ENCODE peak calls at places on chromosomes 13 and 19, in eight cellular contexts. One of them, this sample, is unnamed.

GRCh38 chr19:42419309-42419708 is 7.9 kb downstream of the LIPE start:
- DNase-seq in transverse colon: no peak
- DNase-seq in brain microvascular endothelial cell: no peak
- DNase-seq in IMR-90: no peak
- DNase-seq in fibroblast of lung: no peak
- DNase-seq in thoracic aorta: no peak
- DNase-seq in heart right ventricle: peak
- DNase-seq in tibial artery: no peak
- DNase-seq in this sample: no peak

GRCh38 chr13:40963927-40964326 is 55.2 kb downstream of the ELF1 start:
- DNase-seq in transverse colon: no peak
- DNase-seq in brain microvascular endothelial cell: no peak
- DNase-seq in IMR-90: peak
- DNase-seq in fibroblast of lung: peak
- DNase-seq in thoracic aorta: no peak
- DNase-seq in heart right ventricle: no peak
- DNase-seq in tibial artery: no peak
- DNase-seq in this sample: peak

GRCh38 chr13:99617474-99618255 is 116.4 kb downstream of the TM9SF2 start:
- DNase-seq in transverse colon: peak
- DNase-seq in brain microvascular endothelial cell: peak
- DNase-seq in IMR-90: peak
- DNase-seq in fibroblast of lung: peak
- DNase-seq in thoracic aorta: no peak
- DNase-seq in heart right ventricle: peak
- DNase-seq in tibial artery: peak
- DNase-seq in this sample: no peak

GRCh38 chr13:50873481-50873880 is 30.0 kb upstream of the DLEU7 start:
- DNase-seq in transverse colon: no peak
- DNase-seq in brain microvascular endothelial cell: no peak
- DNase-seq in IMR-90: peak
- DNase-seq in fibroblast of lung: peak
- DNase-seq in thoracic aorta: no peak
- DNase-seq in heart right ventricle: no peak
- DNase-seq in tibial artery: no peak
- DNase-seq in this sample: no peak

GRCh38 chr13:112725346-112726017 is 35.6 kb downstream of the ATP11A start:
- DNase-seq in transverse colon: no peak
- DNase-seq in brain microvascular endothelial cell: no peak
- DNase-seq in IMR-90: peak
- DNase-seq in fibroblast of lung: peak
- DNase-seq in thoracic aorta: no peak
- DNase-seq in heart right ventricle: peak
- DNase-seq in tibial artery: no peak
- DNase-seq in this sample: no peak

GRCh38 chr13:33870046-33870668 is 52.2 kb downstream of the RFC3 start:
- DNase-seq in transverse colon: no peak
- DNase-seq in brain microvascular endothelial cell: no peak
- DNase-seq in IMR-90: no peak
- DNase-seq in fibroblast of lung: no peak
- DNase-seq in thoracic aorta: no peak
- DNase-seq in heart right ventricle: no peak
- DNase-seq in tibial artery: no peak
- DNase-seq in this sample: no peak

GRCh38 chr13:78764665-78765064 is 105.7 kb upstream of the OBI1 start:
- DNase-seq in transverse colon: no peak
- DNase-seq in brain microvascular endothelial cell: no peak
- DNase-seq in IMR-90: no peak
- DNase-seq in fibroblast of lung: no peak
- DNase-seq in thoracic aorta: no peak
- DNase-seq in heart right ventricle: no peak
- DNase-seq in tibial artery: no peak
- DNase-seq in this sample: no peak

GRCh38 chr19:51093066-51093465 is 10.4 kb upstream of the KLK14 start:
- DNase-seq in transverse colon: no peak
- DNase-seq in brain microvascular endothelial cell: no peak
- DNase-seq in IMR-90: no peak
- DNase-seq in fibroblast of lung: no peak
- DNase-seq in thoracic aorta: no peak
- DNase-seq in heart right ventricle: no peak
- DNase-seq in tibial artery: no peak
- DNase-seq in this sample: no peak

GRCh38 chr13:44313674-44314073 is 60.0 kb upstream of the SERP2 start:
- DNase-seq in transverse colon: no peak
- DNase-seq in brain microvascular endothelial cell: peak
- DNase-seq in IMR-90: peak
- DNase-seq in fibroblast of lung: peak
- DNase-seq in thoracic aorta: no peak
- DNase-seq in heart right ventricle: no peak
- DNase-seq in tibial artery: no peak
- DNase-seq in this sample: peak

GRCh38 chr19:1239796-1240737 is 1.5 kb upstream of the ATP5F1D start:
- DNase-seq in transverse colon: peak
- DNase-seq in brain microvascular endothelial cell: peak
- DNase-seq in IMR-90: peak
- DNase-seq in fibroblast of lung: peak
- DNase-seq in thoracic aorta: no peak
- DNase-seq in heart right ventricle: peak
- DNase-seq in tibial artery: peak
- DNase-seq in this sample: peak

GRCh38 chr13:38686635-38687245 is at the start of gene FREM2:
- DNase-seq in transverse colon: peak
- DNase-seq in brain microvascular endothelial cell: no peak
- DNase-seq in IMR-90: no peak
- DNase-seq in fibroblast of lung: peak
- DNase-seq in thoracic aorta: no peak
- DNase-seq in heart right ventricle: no peak
- DNase-seq in tibial artery: no peak
- DNase-seq in this sample: peak

GRCh38 chr13:35720690-35721554 is 244.4 kb upstream of the MAB21L1 start:
- DNase-seq in transverse colon: peak
- DNase-seq in brain microvascular endothelial cell: peak
- DNase-seq in IMR-90: peak
- DNase-seq in fibroblast of lung: peak
- DNase-seq in thoracic aorta: no peak
- DNase-seq in heart right ventricle: peak
- DNase-seq in tibial artery: no peak
- DNase-seq in this sample: peak

GRCh38 chr13:27076411-27076810 is 95.2 kb downstream of the USP12 start:
- DNase-seq in transverse colon: no peak
- DNase-seq in brain microvascular endothelial cell: no peak
- DNase-seq in IMR-90: peak
- DNase-seq in fibroblast of lung: peak
- DNase-seq in thoracic aorta: no peak
- DNase-seq in heart right ventricle: no peak
- DNase-seq in tibial artery: no peak
- DNase-seq in this sample: no peak

GRCh38 chr13:74067818-74068217 is 66.4 kb downstream of the KLF12 start:
- DNase-seq in transverse colon: no peak
- DNase-seq in brain microvascular endothelial cell: no peak
- DNase-seq in IMR-90: peak
- DNase-seq in fibroblast of lung: peak
- DNase-seq in thoracic aorta: no peak
- DNase-seq in heart right ventricle: no peak
- DNase-seq in tibial artery: no peak
- DNase-seq in this sample: peak

GRCh38 chr19:23070353-23070781 is 46.5 kb upstream of the ZNF730 start:
- DNase-seq in transverse colon: peak
- DNase-seq in brain microvascular endothelial cell: peak
- DNase-seq in IMR-90: peak
- DNase-seq in fibroblast of lung: peak
- DNase-seq in thoracic aorta: no peak
- DNase-seq in heart right ventricle: peak
- DNase-seq in tibial artery: no peak
- DNase-seq in this sample: no peak

DNA sequence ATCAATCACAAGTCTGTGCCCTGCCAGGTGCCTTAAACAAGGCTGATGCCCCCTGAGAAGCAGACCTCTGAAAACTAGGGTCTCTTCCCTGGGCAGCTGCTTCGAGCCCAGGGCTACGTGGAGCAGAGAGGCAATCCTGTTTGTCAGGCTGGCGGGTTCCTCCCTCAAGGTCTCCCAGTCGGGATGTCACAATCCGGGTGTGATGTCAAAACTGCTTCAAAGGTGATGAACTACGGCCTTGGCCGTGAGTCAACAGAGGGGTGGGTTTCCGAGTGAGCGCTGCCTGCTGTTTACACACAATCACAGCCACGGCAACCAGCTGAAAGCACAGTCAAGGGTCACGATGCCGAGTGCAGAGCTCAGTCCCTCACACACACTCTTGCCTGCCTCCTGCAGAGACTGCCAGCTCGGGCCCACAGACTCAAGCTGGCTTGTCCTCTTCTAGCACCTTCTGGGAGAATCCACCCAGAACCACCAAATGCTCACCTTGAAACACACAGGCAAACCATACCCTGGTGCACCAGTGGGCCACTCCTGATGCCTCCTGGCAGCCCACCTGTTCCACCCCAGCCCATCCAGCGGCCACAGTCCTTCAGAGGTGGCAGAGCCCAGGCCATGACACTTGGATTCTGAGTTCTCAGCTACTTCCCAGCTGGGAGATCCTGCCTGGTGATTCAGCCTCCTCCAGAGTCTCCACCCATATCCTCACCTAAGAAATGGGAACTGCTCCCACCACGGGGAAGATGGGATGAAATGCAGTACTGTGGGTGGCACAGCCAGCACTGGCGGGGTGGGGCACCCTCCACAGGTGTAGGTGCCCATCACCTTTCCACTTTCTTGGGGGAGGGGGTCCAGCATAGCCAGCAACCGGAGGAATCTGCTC is 6.8 kb downstream of the ELL start:
- DNase-seq in transverse colon: peak
- DNase-seq in brain microvascular endothelial cell: peak
- DNase-seq in IMR-90: peak
- DNase-seq in fibroblast of lung: no peak
- DNase-seq in thoracic aorta: no peak
- DNase-seq in heart right ventricle: peak
- DNase-seq in tibial artery: no peak
- DNase-seq in this sample: peak
- H3K27ac ChIP-seq in transverse colon: peak
- H3K27ac ChIP-seq in brain microvascular endothelial cell: peak
- H3K27ac ChIP-seq in IMR-90: peak
- H3K27ac ChIP-seq in fibroblast of lung: peak
- H3K27ac ChIP-seq in thoracic aorta: peak
- H3K27ac ChIP-seq in heart right ventricle: peak
- H3K27ac ChIP-seq in tibial artery: peak
- H3K27ac ChIP-seq in this sample: peak

DNA sequence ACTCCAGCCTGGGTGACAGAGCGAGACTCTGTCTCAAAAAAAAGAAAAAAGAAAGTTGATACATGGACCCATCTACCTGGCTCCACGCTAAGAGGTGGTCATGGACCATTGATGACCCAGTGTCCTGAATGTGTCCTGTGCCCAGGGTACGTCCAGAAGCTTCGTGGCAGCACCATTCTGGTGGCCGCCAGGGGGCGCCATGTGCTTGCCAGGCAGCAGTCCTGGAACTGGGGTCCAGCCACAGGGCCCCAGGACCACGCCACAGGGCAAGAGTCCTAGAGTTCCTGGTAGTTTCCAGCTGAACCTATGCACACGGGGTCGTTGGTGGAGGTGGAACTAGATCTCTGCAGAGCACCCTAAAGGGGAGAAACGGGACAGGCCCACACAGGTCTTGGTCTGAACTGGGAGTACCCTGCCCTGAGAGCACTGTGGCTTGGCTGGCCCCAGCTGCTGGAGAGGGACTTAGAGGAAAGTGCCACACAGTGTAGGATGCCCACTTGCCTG is 19.9 kb upstream of the FBXO27 start:
- DNase-seq in transverse colon: peak
- DNase-seq in brain microvascular endothelial cell: peak
- DNase-seq in IMR-90: peak
- DNase-seq in fibroblast of lung: peak
- DNase-seq in thoracic aorta: peak
- DNase-seq in heart right ventricle: peak
- DNase-seq in tibial artery: no peak
- DNase-seq in this sample: no peak
- TF ChIP-seq CTCF in transverse colon: peak
- TF ChIP-seq CTCF in brain microvascular endothelial cell: peak
- TF ChIP-seq CTCF in IMR-90: peak
- TF ChIP-seq CTCF in fibroblast of lung: peak
- TF ChIP-seq CTCF in thoracic aorta: peak
- TF ChIP-seq CTCF in heart right ventricle: peak
- TF ChIP-seq CTCF in tibial artery: peak
- TF ChIP-seq CTCF in this sample: peak

DNA sequence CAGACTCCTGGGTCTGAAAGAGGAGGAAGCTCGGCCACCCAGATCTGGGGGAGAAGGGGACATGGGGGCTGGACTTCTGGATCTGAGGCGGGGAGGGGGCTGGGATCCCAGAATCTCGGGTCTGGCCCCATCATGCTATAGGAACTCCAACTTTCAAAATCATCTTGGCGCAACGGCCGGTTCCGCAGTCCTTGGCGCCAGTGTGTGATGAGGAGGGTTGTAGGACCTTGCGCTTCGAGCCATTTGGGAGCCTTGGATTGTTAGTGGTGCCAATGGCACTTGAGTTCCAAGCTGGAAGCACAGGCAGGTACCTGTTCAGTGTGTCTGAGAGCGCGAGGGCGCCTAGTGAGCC is 324 bp downstream of the RUVBL2 start:
- DNase-seq in transverse colon: no peak
- DNase-seq in brain microvascular endothelial cell: no peak
- DNase-seq in IMR-90: no peak
- DNase-seq in fibroblast of lung: no peak
- DNase-seq in thoracic aorta: no peak
- DNase-seq in heart right ventricle: no peak
- DNase-seq in tibial artery: no peak
- DNase-seq in this sample: no peak
- H3K27ac ChIP-seq in transverse colon: peak
- H3K27ac ChIP-seq in brain microvascular endothelial cell: peak
- H3K27ac ChIP-seq in IMR-90: peak
- H3K27ac ChIP-seq in fibroblast of lung: peak
- H3K27ac ChIP-seq in thoracic aorta: peak
- H3K27ac ChIP-seq in heart right ventricle: peak
- H3K27ac ChIP-seq in tibial artery: peak
- H3K27ac ChIP-seq in this sample: peak

DNA sequence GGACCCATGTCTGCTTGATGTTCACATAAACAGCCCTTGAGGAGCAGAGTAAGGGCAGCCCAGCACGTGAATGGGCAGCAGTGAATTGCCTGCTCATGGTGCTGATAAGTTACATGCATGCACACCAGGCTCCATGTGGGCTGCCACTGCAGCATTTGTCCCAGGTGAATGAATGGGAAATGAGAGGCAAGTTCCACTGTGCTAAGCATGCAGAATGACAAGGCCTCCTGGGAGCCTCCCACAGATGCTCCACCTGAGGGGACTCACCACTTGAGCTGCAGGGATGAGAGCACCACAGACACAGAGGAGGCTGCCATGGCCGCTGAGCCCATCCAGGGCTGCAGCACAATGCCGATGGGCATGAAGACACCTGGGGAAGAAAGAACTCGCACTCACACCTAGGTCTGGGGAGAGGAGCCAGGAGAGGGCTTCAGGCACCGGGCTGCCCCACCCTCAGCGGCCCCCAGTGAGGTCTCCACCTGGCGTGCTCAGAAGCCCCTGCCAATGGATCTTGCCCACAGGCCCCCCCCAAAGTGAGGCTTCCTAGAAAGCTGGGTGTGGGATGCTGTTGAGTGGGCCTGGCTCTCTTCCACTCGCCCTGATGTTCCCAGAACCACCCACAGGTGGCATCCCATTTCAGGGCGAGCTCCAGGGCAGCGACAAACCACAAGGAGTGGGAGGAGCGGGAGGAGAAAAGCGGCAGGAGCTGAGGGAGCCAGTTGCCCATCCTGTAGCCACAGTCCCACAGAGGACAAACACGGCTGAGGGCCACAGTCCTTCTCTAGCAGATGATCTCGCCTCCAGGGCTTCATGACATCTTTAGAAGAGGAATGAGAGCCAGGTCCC is 73.8 kb downstream of the CCDC70 start:
- DNase-seq in transverse colon: peak
- DNase-seq in brain microvascular endothelial cell: no peak
- DNase-seq in IMR-90: no peak
- DNase-seq in fibroblast of lung: peak
- DNase-seq in thoracic aorta: no peak
- DNase-seq in heart right ventricle: no peak
- DNase-seq in tibial artery: no peak
- DNase-seq in this sample: peak
- TF ChIP-seq CTCF in transverse colon: peak
- TF ChIP-seq CTCF in brain microvascular endothelial cell: peak
- TF ChIP-seq CTCF in IMR-90: peak
- TF ChIP-seq CTCF in fibroblast of lung: no peak
- TF ChIP-seq CTCF in thoracic aorta: peak
- TF ChIP-seq CTCF in heart right ventricle: peak
- TF ChIP-seq CTCF in tibial artery: no peak
- TF ChIP-seq CTCF in this sample: peak

This sample was measured in RWPE1.